ENCODE peak calls at places on chromosomes 12 and 14, in nine cellular contexts. Q is A549, V is GM06990, W is foreskin fibroblast, L is cardiac muscle cell, Y is esophagus squamous epithelium, T is mammary epithelial cell, K is right lobe of liver, E is OCI-LY7. I is an unnamed sample.

GRCh38 chr14:74507796-74508195 is 14.2 kb downstream of the ISCA2 start:
- DNase-seq in Q (no peak), V (no peak), W (no peak), L (no peak), Y (no peak), T (no peak), K (no peak), E (no peak), I (no peak)

GRCh38 chr14:103315368-103315911 is 18.6 kb upstream of the EIF5 start:
- DNase-seq in Q (no peak), V (no peak), W (peak), L (no peak), Y (no peak), T (peak), K (peak), E (no peak), I (peak)

GRCh38 chr12:111803038-111803626 is 36.4 kb downstream of the ALDH2 start:
- DNase-seq in Q (no peak), V (no peak), W (no peak), L (no peak), Y (no peak), T (no peak), K (no peak), E (no peak), I (no peak)

GRCh38 chr14:93234798-93235197 is 27.7 kb downstream of the UBR7 start:
- DNase-seq in Q (peak), V (no peak), W (peak), L (no peak), Y (no peak), T (peak), K (no peak), E (no peak), I (peak)

GRCh38 chr12:54958048-54958658 is 26.4 kb downstream of the TESPA1 start:
- DNase-seq in Q (peak), V (no peak), W (peak), L (peak), Y (no peak), T (peak), K (no peak), E (peak), I (peak)

GRCh38 chr12:58584885-58585284 is 335.4 kb downstream of the LRIG3 start:
- DNase-seq in Q (no peak), V (no peak), W (peak), L (no peak), Y (no peak), T (no peak), K (no peak), E (no peak), I (no peak)

GRCh38 chr12:115375188-115375991 is 691.4 kb upstream of the TBX3 start:
- DNase-seq in Q (peak), V (peak), W (peak), L (no peak), Y (no peak), T (peak), K (no peak), E (no peak), I (peak)

GRCh38 chr14:70744631-70745030 is 64.7 kb downstream of the MAP3K9 start:
- DNase-seq in Q (no peak), V (no peak), W (no peak), L (no peak), Y (no peak), T (no peak), K (no peak), E (no peak), I (no peak)

GRCh38 chr12:74242088-74242487 is 295.5 kb upstream of the ATXN7L3B start:
- DNase-seq in Q (no peak), V (no peak), W (no peak), L (no peak), Y (no peak), T (no peak), K (no peak), E (no peak), I (no peak)

GRCh38 chr14:82710257-82710841 is 1176.7 kb upstream of the SEL1L start:
- DNase-seq in Q (peak), V (no peak), W (peak), L (peak), Y (no peak), T (peak), K (peak), E (peak), I (peak)

GRCh38 chr12:89707623-89707991 is 1.0 kb downstream of the ATP2B1 start:
- DNase-seq in Q (no peak), V (peak), W (peak), L (peak), Y (no peak), T (peak), K (peak), E (peak), I (peak)

GRCh38 chr12:42969357-42969756 is 379.8 kb upstream of the PRICKLE1 start:
- DNase-seq in Q (peak), V (no peak), W (no peak), L (no peak), Y (no peak), T (no peak), K (no peak), E (no peak), I (no peak)

GRCh38 chr14:52553671-52554575 is 1.3 kb downstream of the GPR137C start:
- DNase-seq in Q (peak), V (peak), W (peak), L (peak), Y (peak), T (peak), K (peak), E (peak), I (peak)

GRCh38 chr12:79681008-79681590 is 9.7 kb downstream of the PAWR start:
- DNase-seq in Q (peak), V (no peak), W (peak), L (no peak), Y (no peak), T (peak), K (no peak), E (no peak), I (peak)

DNA sequence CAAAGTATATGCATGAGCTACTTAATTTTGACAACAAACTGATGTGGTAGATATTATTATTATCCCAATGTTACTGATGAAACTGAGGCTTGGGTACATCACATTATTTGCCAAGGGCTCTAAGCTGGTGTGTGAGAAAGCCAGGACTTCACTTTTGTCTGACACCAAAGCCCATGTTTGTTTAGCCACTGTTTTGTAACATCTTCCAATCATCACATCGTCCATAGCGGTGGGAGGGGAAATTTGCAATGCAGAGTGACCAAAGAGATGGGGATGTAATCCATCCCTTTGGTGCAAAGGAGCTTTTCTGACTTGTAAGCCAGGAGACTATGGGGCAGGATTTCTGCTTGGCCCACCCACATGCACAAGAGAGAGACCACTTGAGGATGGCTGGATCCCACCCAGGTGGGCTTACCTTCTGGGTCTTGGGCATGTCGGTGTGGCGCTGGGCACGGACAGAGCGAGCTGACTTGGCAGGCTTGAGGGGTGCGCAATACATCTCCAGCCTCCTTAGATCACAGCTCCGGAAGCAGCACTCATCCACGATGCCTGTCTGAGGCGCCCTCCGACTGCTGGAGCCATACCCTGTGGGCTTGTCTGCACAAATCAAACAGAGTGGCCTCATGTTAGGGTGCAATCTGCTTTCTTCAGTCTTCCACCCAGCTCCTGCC is 61.1 kb downstream of the IGF1 start:
- DNase-seq in Q (no peak), V (no peak), W (no peak), L (no peak), Y (no peak), T (no peak), K (no peak), E (no peak), I (no peak)
- TF ChIP-seq CTCF in Q (no peak), V (no peak), W (no peak), L (no peak), Y (no peak), T (no peak), K (no peak), E (no peak), I (no peak)

DNA sequence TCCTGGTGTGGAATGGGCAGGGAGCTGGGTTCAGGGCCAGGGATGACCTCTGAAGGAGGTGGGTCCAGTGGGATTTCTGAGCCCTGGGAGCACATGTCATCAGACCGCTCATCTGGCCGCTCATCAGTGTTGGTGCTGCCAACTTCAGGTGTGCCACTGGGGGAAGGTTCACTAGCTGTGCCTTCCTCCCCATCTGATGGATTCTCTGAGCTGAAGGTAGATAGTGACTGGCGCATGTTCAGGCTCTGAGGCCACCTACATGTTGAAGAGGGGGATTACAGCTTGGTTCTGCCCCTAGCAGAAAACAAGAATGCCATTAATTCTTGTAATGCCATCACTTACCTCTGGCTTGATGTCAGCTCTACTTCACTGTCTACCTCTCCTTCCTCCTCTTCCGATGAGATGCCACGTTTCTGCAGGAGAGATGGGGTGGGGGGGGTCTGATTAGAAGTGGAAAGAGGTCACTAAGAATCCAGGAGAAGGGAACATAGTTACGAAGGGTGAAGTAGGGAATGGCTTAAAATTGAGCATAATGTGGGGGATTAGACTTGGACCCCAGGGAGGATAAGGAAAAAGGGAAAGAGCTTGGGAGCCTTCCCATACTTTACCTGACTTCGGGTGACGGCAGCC is 17.2 kb downstream of the MAP3K12 start:
- DNase-seq in Q (peak), V (no peak), W (no peak), L (peak), Y (no peak), T (no peak), K (no peak), E (peak), I (peak)
- TF ChIP-seq CTCF in Q (peak), V (peak), W (peak), L (peak), Y (no peak), T (no peak), K (no peak), E (peak), I (peak)

GRCh38 chr12:53452159-53453077 is 516 bp downstream of the PCBP2 start:
- DNase-seq in Q (peak), V (peak), W (peak), L (peak), Y (peak), T (peak), K (peak), E (peak), I (peak)
- TF ChIP-seq CTCF in Q (peak), V (peak), W (no peak), L (peak), Y (peak), T (no peak), K (peak), E (peak), I (no peak)

DNA sequence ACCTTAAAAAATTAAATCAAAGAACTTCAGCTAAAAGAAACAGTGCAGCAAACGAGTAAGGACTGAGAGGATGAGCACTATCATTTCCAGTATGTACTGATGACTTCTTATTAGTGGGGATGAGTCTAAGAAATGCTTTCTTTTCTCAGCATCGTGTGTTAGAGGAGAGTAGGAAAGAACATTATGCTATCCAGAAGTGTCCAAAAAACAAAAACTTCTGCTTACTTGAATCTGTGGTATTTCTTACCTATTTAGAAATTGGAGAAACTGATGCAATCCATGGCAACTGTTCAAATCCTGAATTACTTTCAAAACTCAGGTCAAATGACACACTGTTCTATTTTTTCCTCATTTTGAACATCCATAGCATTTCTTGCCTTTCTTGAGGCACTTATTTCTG is 23.7 kb downstream of the ABCD2 start:
- DNase-seq in Q (no peak), V (no peak), W (no peak), L (no peak), Y (no peak), T (no peak), K (no peak), E (no peak), I (no peak)
- TF ChIP-seq CTCF in Q (no peak), V (no peak), W (no peak), L (no peak), Y (no peak), T (no peak), K (no peak), E (no peak), I (no peak)

GRCh38 chr14:105430535-105430934 is 10.9 kb downstream of the MTA1 start:
- DNase-seq in Q (peak), V (no peak), W (peak), L (no peak), Y (no peak), T (peak), K (no peak), E (no peak), I (peak)

GRCh38 chr14:105430042-105430441 is 10.4 kb downstream of the MTA1 start:
- DNase-seq in Q (no peak), V (no peak), W (no peak), L (no peak), Y (no peak), T (no peak), K (no peak), E (no peak), I (no peak)

GRCh38 chr14:105432657-105433056 is 13.0 kb downstream of the MTA1 start:
- DNase-seq in Q (no peak), V (no peak), W (no peak), L (no peak), Y (no peak), T (no peak), K (no peak), E (no peak), I (no peak)

GRCh38 chr14:105433161-105433605 is 13.6 kb downstream of the MTA1 start:
- DNase-seq in Q (no peak), V (peak), W (no peak), L (no peak), Y (no peak), T (no peak), K (no peak), E (no peak), I (no peak)

DNA sequence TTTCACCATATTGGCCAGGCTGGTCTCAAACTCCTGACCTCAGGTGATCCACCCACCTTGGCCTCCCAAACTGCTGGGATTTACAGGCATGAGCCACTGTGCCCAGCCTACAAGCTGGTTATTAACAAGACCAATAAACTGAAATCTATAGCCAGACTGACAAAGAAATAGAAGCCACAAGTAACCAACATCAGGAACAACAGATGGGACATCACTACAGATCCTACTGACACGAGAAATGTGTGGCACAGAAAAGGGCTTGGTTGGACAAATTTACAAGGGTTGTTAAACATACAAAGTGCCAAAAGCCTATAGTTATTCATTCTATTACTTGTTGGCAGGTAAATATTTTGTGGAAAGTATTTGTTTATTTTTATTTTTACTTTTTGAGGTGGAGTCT is 11.6 kb downstream of the MTA1 start:
- DNase-seq in Q (no peak), V (no peak), W (no peak), L (no peak), Y (no peak), T (no peak), K (no peak), E (no peak), I (no peak)
- TF ChIP-seq CTCF in Q (no peak), V (no peak), W (no peak), L (no peak), Y (no peak), T (no peak), K (no peak), E (no peak), I (no peak)

GRCh38 chr14:30655658-30656057 is 33.5 kb downstream of the SCFD1 start:
- DNase-seq in Q (no peak), V (no peak), W (no peak), L (no peak), Y (no peak), T (no peak), K (no peak), E (no peak), I (no peak)

GRCh38 chr14:30657050-30657449 is 34.9 kb downstream of the SCFD1 start:
- DNase-seq in Q (no peak), V (no peak), W (no peak), L (no peak), Y (no peak), T (no peak), K (no peak), E (no peak), I (no peak)

GRCh38 chr14:30658645-30659044 is 36.5 kb downstream of the SCFD1 start:
- DNase-seq in Q (no peak), V (no peak), W (no peak), L (no peak), Y (no peak), T (no peak), K (no peak), E (no peak), I (no peak)

GRCh38 chr14:30656190-30656632 is 34.1 kb downstream of the SCFD1 start:
- DNase-seq in Q (peak), V (no peak), W (peak), L (peak), Y (no peak), T (peak), K (no peak), E (peak), I (peak)

GRCh38 chr14:30657606-30658163 is 35.6 kb downstream of the SCFD1 start:
- DNase-seq in Q (peak), V (no peak), W (peak), L (no peak), Y (no peak), T (no peak), K (no peak), E (peak), I (peak)
- TF ChIP-seq CTCF in Q (peak), V (peak), W (peak), L (peak), Y (no peak), T (peak), K (peak), E (peak), I (no peak)

I was measured in epithelial cell of esophagus.